ENCODE peak calls at places on chromosomes 16 and 17, in four cellular contexts. N is pancreas, B is BJ, F is ascending aorta. L is an unnamed sample.

GRCh38 chr17:9199474-9200196 is 178.3 kb downstream of the NTN1 start:
- DNase-seq in F (no peak), B (no peak), N (no peak), L (no peak)

GRCh38 chr17:58969156-58969555 is 137.5 kb downstream of the TRIM37 start:
- DNase-seq in F (no peak), B (no peak), N (no peak), L (no peak)

GRCh38 chr16:69112285-69113129 is 7.1 kb downstream of the HAS3 start:
- DNase-seq in F (no peak), B (no peak), N (peak), L (no peak)

GRCh38 chr16:31268033-31268365 is 8.2 kb downstream of the ITGAM start:
- DNase-seq in N (no peak), B (no peak), F (no peak), L (no peak)

GRCh38 chr17:80649672-80650338 is 105.2 kb downstream of the RPTOR start:
- DNase-seq in N (no peak), B (peak), F (peak), L (no peak)

GRCh38 chr16:68590201-68590994 is 51.3 kb downstream of the ZFP90 start:
- DNase-seq in B (no peak), F (no peak), N (peak), L (no peak)

GRCh38 chr17:77884019-77884418 is 74.5 kb upstream of the TNRC6C start:
- DNase-seq in N (peak), B (no peak), F (no peak), L (no peak)

GRCh38 chr17:72684405-72685020 is 408.0 kb downstream of the SLC39A11 start:
- DNase-seq in F (no peak), N (no peak), B (no peak), L (no peak)

GRCh38 chr16:5895137-5895536 is 797.5 kb upstream of the EEF2KMT start:
- DNase-seq in N (no peak), B (no peak), F (no peak), L (no peak)

GRCh38 chr17:67624886-67625656 is 92.7 kb upstream of the NOL11 start:
- DNase-seq in B (no peak), N (no peak), F (no peak), L (no peak)

GRCh38 chr17:21418446-21419298 is 42.5 kb downstream of the KCNJ12 start:
- DNase-seq in B (no peak), N (no peak), F (peak), L (no peak)

GRCh38 chr17:77734371-77735050 is 224.0 kb upstream of the TNRC6C start:
- DNase-seq in B (no peak), F (peak), N (peak), L (no peak)

GRCh38 chr16:85327731-85328664 is 215.7 kb upstream of the CIBAR2 start:
- DNase-seq in F (no peak), N (no peak), B (no peak), L (no peak)

GRCh38 chr16:31700200-31700529 is 172.5 kb downstream of the AHSP start:
- DNase-seq in B (no peak), N (no peak), F (no peak), L (peak)

GRCh38 chr17:21043296-21044232 is 753 bp upstream of the USP22 start:
- DNase-seq in F (peak), B (peak), N (peak), L (peak)

DNA sequence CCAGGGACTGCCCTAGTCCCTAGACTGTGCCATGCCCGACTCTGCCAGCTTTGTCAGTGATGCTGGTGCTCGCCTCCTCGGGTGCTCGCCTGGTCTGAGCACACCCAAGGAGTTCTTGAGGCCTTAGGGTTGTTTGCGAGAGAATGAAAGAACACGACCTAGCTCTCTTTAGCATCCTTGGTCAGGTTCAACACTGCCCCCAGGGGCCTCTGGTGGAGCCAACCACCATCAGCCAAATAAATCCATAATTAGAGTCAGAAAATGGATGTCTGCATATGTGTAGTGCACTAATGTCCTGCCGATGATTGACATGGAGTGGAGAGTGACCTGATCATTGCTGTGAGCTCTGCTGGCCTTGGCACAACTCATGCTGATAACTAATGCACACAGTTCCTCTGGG is 8.2 kb upstream of the STH start:
- DNase-seq in N (no peak), F (no peak), B (no peak), L (no peak)
- TF ChIP-seq CTCF in N (no peak), F (no peak), B (no peak), L (peak)

GRCh38 chr16:20129375-20129774 is 55.7 kb upstream of the GPR139 start:
- DNase-seq in F (no peak), N (no peak), B (no peak), L (no peak)
- H3K4me3 ChIP-seq in F (no peak), N (no peak), B (no peak), L (no peak)

GRCh38 chr17:28573966-28574480 is 2.7 kb downstream of the ALDOC start:
- DNase-seq in F (no peak), B (no peak), N (no peak), L (no peak)

GRCh38 chr17:28574536-28574935 is 2.2 kb downstream of the ALDOC start:
- DNase-seq in F (no peak), B (no peak), N (no peak), L (no peak)

GRCh38 chr17:28573521-28573920 is 2.2 kb upstream of the PIGS start:
- DNase-seq in N (no peak), B (no peak), F (no peak), L (no peak)

GRCh38 chr17:28576758-28577465 is at the start of gene ALDOC:
- DNase-seq in B (peak), N (peak), F (peak), L (peak)

DNA sequence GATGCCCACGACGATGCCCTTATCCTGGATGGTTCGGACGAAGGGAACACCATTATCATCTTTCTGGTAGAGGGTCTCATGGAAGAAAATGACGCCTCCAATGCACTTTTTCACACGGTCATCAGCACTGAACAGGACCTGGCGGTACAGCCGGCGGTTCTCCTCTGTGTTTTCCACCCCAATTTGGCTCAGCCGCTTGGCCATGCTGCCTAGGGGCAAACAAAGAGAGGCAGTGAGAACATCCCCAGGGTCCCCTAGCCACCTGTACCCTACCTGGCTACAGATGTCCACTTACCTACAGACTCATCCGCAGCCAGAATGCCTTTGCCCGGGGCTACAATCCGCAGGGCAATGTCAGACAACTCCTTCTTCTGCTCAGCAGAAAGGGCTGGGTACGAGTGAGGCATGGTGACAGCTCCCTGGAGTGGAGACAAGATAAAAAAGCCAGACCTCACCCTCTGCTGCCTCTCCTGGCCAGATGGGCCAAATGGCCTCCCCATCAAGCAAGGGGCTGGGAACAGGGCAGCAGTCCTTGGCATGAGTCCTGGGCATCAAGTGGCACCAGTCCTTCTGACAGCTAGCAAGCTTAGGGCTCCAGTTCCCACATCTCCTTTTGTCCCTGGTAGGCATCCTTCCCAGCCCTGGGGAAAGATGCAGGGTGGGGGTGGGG is 1.4 kb downstream of the ALDOC start:
- DNase-seq in B (no peak), N (no peak), F (no peak), L (no peak)
- TF ChIP-seq CTCF in B (peak), N (no peak), F (no peak), L (peak)

DNA sequence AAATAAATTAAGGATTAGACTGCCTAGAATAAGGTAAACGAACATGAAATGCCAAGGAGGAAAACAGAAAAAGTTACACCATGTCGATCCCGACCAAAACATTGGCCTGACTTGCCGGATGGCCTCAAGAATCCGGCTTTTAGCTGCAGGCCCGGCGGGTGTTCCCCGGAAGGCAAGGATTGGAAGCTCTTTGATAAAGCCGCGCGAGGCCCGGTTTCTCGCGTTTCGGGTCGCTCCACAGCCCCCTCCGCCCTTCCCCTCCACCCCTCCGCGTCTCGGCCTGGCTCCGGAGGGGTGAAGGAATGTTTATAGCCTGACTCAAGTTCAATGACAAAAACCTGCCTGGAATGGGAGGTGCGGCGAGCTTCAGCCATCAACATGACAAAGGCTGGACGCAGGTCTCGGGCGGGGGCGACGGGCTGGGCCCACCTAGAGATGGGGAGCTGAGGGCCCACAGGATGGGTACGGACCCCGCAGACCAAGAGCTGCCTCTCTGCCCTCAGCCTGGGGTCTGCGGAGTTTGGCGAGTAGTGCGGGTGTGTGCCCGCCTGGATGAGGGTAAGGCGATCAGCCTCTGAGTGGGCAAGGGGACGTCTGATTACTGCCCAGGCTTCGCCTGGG is 2.6 kb downstream of the PRAC1 start:
- DNase-seq in B (no peak), N (no peak), F (no peak), L (no peak)
- H3K4me3 ChIP-seq in B (peak), N (no peak), F (no peak), L (no peak)

DNA sequence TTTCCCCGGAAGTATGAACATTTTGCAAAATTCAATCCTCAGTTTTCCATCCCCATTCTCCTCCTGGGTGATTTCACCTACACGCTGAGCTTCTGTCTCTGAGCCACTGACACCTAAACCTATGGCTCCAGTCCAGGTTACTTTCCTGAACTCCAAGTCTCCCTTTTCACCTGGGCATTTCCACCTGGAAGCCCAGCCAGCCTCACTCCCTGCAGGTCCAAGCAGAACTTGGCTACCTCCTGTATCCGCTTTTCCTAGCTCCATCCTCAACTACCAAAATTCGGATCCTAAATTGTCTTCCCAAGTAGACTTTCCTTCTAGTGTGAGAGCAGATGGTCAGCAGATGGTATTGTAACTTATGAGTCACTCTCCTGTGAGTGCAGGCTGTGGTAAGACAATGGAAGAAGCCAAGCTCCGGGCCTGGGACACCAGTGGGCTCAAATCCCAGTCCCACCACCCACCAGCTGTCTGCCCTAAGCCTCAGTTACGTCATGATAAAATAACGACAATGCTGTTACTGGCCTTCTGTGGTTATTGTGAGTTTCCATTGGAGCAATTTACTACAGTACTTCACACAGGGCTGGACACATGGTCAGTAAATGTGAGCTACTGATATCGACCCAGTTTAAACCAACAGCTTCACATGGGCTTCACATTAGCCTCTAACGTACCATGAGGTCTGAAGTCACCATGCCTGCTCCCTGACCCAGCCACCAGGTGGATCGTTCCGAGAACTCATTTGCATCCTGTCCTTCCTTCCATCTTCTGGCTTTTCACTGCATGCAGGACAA is 33.3 kb downstream of the PECAM1 start:
- DNase-seq in F (no peak), B (peak), N (no peak), L (no peak)
- TF ChIP-seq CTCF in F (no peak), B (peak), N (no peak), L (no peak)

GRCh38 chr17:32518856-32519768 is 32.3 kb downstream of the CDK5R1 start:
- DNase-seq in N (peak), F (no peak), B (peak), L (no peak)

GRCh38 chr17:32517982-32518381 is 31.2 kb downstream of the CDK5R1 start:
- DNase-seq in B (no peak), F (no peak), N (no peak), L (no peak)

GRCh38 chr17:32516940-32517711 is 30.3 kb downstream of the CDK5R1 start:
- DNase-seq in B (no peak), F (no peak), N (no peak), L (peak)

GRCh38 chr17:32520737-32521399 is 34.1 kb downstream of the CDK5R1 start:
- DNase-seq in N (no peak), F (no peak), B (no peak), L (no peak)

DNA sequence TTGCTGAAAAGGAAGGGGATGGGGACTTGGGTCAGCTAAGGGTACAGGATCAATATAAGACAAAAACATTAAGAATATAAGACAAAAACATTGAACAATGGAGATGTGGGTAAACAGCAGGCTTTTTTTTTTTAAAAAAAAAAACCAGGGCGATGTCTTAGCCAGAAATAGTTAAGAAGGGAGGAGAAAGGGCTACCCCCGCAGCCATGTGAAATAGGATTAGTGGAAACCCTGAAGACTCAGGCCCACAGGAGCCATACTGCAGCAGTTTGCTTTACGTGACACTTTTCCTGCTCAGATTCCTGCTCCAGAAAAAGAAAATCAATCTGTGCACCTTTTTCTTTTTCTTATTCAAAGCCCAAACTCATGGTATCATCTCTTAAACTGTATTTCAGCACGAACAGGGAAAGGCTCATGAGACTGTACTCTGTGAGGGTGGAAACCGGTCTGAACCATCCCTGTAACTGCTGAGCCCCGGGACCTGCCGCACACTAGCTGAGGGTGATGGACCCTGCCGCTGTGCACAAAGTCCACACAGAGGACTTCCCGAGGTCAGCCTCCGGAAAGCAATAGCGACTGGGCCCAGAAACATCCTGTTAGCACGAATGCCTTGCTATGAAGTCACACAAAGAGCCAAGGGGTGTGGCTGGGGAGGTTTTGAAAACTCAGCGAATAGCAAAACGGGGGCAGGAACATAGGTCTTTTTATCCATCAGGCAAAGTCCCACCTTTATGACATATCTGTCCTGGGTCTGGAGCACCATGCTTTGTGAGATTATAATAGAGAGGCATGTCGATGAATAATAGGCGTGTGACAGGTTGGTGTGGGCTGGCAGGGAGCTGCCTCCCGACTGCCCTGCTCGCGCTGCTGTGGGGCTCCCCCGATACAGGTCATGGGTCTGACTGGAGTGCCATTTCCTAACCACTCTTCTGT is 33.2 kb downstream of the CDK5R1 start:
- DNase-seq in F (no peak), B (no peak), N (no peak), L (no peak)
- H3K4me3 ChIP-seq in F (peak), B (peak), N (peak), L (peak)

GRCh38 chr16:22099256-22099975 is 7.1 kb downstream of the VWA3A start:
- DNase-seq in B (no peak), N (no peak), F (no peak), L (no peak)
- TF ChIP-seq CTCF in B (no peak), N (no peak), F (no peak), L (no peak)

GRCh38 chr17:45893725-45894021 is 681 bp upstream of the MAPT start:
- DNase-seq in N (no peak), F (no peak), B (no peak), L (no peak)
- H3K4me3 ChIP-seq in N (peak), F (peak), B (peak), L (no peak)

GRCh38 chr16:14180431-14181059 is 109.4 kb downstream of the MRTFB start:
- DNase-seq in B (no peak), N (no peak), F (no peak), L (no peak)
- TF ChIP-seq CTCF in B (no peak), N (no peak), F (no peak), L (no peak)

GRCh38 chr16:50466170-50466569 is 82.0 kb upstream of the NKD1 start:
- DNase-seq in N (no peak), F (peak), B (no peak), L (no peak)

GRCh38 chr16:50469121-50469743 is 79.0 kb upstream of the NKD1 start:
- DNase-seq in B (no peak), F (no peak), N (no peak), L (no peak)

GRCh38 chr16:50467943-50468748 is 80.0 kb upstream of the NKD1 start:
- DNase-seq in B (no peak), F (no peak), N (peak), L (no peak)

GRCh38 chr16:50468749-50469078 is 79.5 kb upstream of the NKD1 start:
- DNase-seq in B (no peak), N (no peak), F (no peak), L (no peak)

GRCh38 chr16:50467559-50467942 is 80.6 kb upstream of the NKD1 start:
- DNase-seq in F (peak), N (no peak), B (no peak), L (no peak)
- H3K4me3 ChIP-seq in F (peak), N (no peak), B (no peak), L (peak)